ENCODE peak calls at places on chromosomes 3 and 15, in four cellular contexts. Z is NB4, G is smooth muscle cell of the brain vasculature, Y is WTC11. K is an unnamed sample.

GRCh38 chr3:61847784-61848462 is 286.6 kb downstream of the PTPRG start:
- DNase-seq in G (no peak), Z (no peak), Y (no peak), K (no peak)

GRCh38 chr3:39990532-39990931 is 181.1 kb downstream of the MYRIP start:
- DNase-seq in Z (peak; percentile 58), Y (peak; percentile 50), G (no peak), K (no peak)

GRCh38 chr15:43795997-43796396 is 3.9 kb downstream of the SERF2 start:
- DNase-seq in Z (no peak), Y (no peak), G (no peak), K (no peak)

GRCh38 chr3:155517907-155518306 is 224.4 kb upstream of the STRIT1 start:
- DNase-seq in Y (no peak), Z (no peak), G (no peak), K (no peak)

GRCh38 chr3:142993958-142994442 is 7.4 kb upstream of the U2SURP start:
- DNase-seq in Y (peak; percentile 58), Z (peak; percentile 86), G (peak; percentile 57), K (no peak)

GRCh38 chr3:171566803-171567422 is 106.7 kb upstream of the TNIK start:
- DNase-seq in G (peak; percentile 9), Y (no peak), Z (peak; percentile 62), K (no peak)

GRCh38 chr15:55708720-55709119 is 34.2 kb downstream of the PRTG start:
- DNase-seq in Y (no peak), Z (no peak), G (no peak), K (no peak)

GRCh38 chr15:57550640-57551039 is 41.1 kb upstream of the MYZAP start:
- DNase-seq in G (no peak), Z (no peak), Y (no peak), K (no peak)

GRCh38 chr3:53170325-53171108 is 9.5 kb downstream of the PRKCD start:
- DNase-seq in Z (peak; percentile 96), Y (no peak), G (no peak), K (no peak)

GRCh38 chr15:74621936-74622335 is 6.3 kb downstream of the CLK3 start:
- DNase-seq in Y (peak; percentile 76), Z (no peak), G (no peak), K (no peak)

GRCh38 chr3:12934431-12934830 is 93.1 kb upstream of the RPL32 start:
- DNase-seq in Y (no peak), G (no peak), Z (no peak), K (no peak)

GRCh38 chr15:28974142-28974541 is 88.4 kb downstream of the APBA2 start:
- DNase-seq in Y (no peak), Z (no peak), G (no peak), K (no peak)

GRCh38 chr15:57054351-57054750 is 135.9 kb downstream of the TCF12 start:
- DNase-seq in G (no peak), Y (no peak), Z (no peak), K (no peak)

GRCh38 chr3:41448396-41448795 is 249.1 kb downstream of the CTNNB1 start:
- DNase-seq in Y (no peak), Z (no peak), G (no peak), K (no peak)

GRCh38 chr3:53180305-53181023 is 19.5 kb downstream of the PRKCD start:
- DNase-seq in G (no peak), Y (no peak), Z (peak; percentile 91), K (no peak)

GRCh38 chr3:46293991-46294833 is 52.0 kb downstream of the CCR3 start:
- DNase-seq in G (no peak), Z (no peak), Y (no peak), K (no peak)

GRCh38 chr15:52745326-52746161 is 44.6 kb downstream of the ONECUT1 start:
- DNase-seq in G (no peak), Z (no peak), Y (peak; percentile 78), K (no peak)

GRCh38 chr15:70088887-70089691 is 8.6 kb downstream of the TLE3 start:
- DNase-seq in G (no peak), Y (peak; percentile 29), Z (no peak), K (no peak)

GRCh38 chr15:39583586-39584265 is 2.8 kb downstream of the THBS1 start:
- DNase-seq in Z (peak; percentile 23), G (no peak), Y (peak; percentile 57), K (peak; percentile 56)